ENCODE peak calls at places on chromosomes 6 and 20, in five cellular contexts. H is activated CD4-positive, alpha-beta memory T cell treated with anti-CD3 and anti-CD28 coated beads, Interleukin-2, amount 10 ng/mL, durations not matched to agents 7 days and 5 days; R is epithelial cell of esophagus; Q is NCI-H1105 treated with DMSO at 0.1 percent for 48 hours; G is caudate nucleus. Z is an unnamed sample.

GRCh38 chr6:170182781-170183120 is 108.1 kb downstream of the DLL1 start:
- DNase-seq in G (no peak), H (no peak), R (no peak), Q (no peak), Z (no peak)

GRCh38 chr6:17584241-17584803 is 15.8 kb upstream of the FAM8A1 start:
- DNase-seq in G (peak; percentile 8), Q (peak; percentile 84), H (no peak), R (peak; percentile 75), Z (peak; percentile 67)

GRCh38 chr6:153357391-153357790 is 226.3 kb upstream of the RGS17 start:
- DNase-seq in Q (no peak), R (no peak), H (no peak), G (no peak), Z (no peak)

GRCh38 chr20:37516697-37517370 is 4.2 kb upstream of the NNAT start:
- DNase-seq in Q (no peak), H (no peak), R (no peak), G (no peak), Z (no peak)

GRCh38 chr6:151087861-151088598 is 151.7 kb upstream of the AKAP12 start:
- DNase-seq in H (no peak), Q (no peak), G (no peak), R (no peak), Z (no peak)

GRCh38 chr6:130625825-130626500 is 201.2 kb upstream of the SMLR1 start:
- DNase-seq in H (peak; percentile 30), G (no peak), R (peak; percentile 13), Q (peak; percentile 7), Z (no peak)

GRCh38 chr20:34792687-34793363 is 32.6 kb downstream of the NCOA6 start:
- DNase-seq in Q (no peak), G (no peak), H (no peak), R (no peak), Z (no peak)

GRCh38 chr6:55578537-55579363 is at the start of gene HMGCLL1:
- DNase-seq in H (no peak), R (peak; percentile 34), G (peak; percentile 53), Q (peak; percentile 87), Z (peak; percentile 58)

GRCh38 chr6:130671119-130672104 is 155.8 kb upstream of the SMLR1 start:
- DNase-seq in Q (no peak), G (no peak), H (no peak), R (no peak), Z (no peak)

GRCh38 chr6:132598473-132598872 is 8.9 kb upstream of the TAAR5 start:
- DNase-seq in Q (no peak), G (no peak), H (no peak), R (peak; percentile 37), Z (peak; percentile 17)

GRCh38 chr6:31720196-31720770 is 1.3 kb downstream of the LY6G6C start:
- DNase-seq in H (no peak), G (no peak), R (peak; percentile 91), Q (no peak), Z (no peak)

GRCh38 chr20:57056651-57057050 is 209.8 kb downstream of the BMP7 start:
- DNase-seq in H (no peak), G (no peak), R (no peak), Q (no peak), Z (no peak)

GRCh38 chr6:133730881-133731280 is 158.0 kb upstream of the TCF21 start:
- DNase-seq in H (no peak), Q (no peak), R (peak; percentile 45), G (no peak), Z (no peak)

GRCh38 chr6:3014675-3015066 is 15.0 kb downstream of the NQO2 start:
- DNase-seq in H (no peak), Q (no peak), G (no peak), R (no peak), Z (no peak)

GRCh38 chr6:33607784-33608161 is 13.3 kb upstream of the ITPR3 start:
- DNase-seq in Q (no peak), G (no peak), H (peak; percentile 67), R (peak; percentile 53), Z (no peak)

GRCh38 chr20:31537859-31538245 is 23.6 kb downstream of the HM13 start:
- DNase-seq in R (no peak), H (no peak), G (no peak), Q (no peak), Z (no peak)

GRCh38 chr20:3788685-3789155 is 2.2 kb upstream of the CENPB start:
- DNase-seq in R (no peak), Q (no peak), H (no peak), G (no peak), Z (no peak)

GRCh38 chr20:8860011-8860495 is 208.8 kb upstream of the PLCB4 start:
- DNase-seq in H (no peak), R (peak; percentile 88), G (no peak), Q (no peak), Z (no peak)

GRCh38 chr20:34525342-34525708 is 9.1 kb downstream of the DYNLRB1 start:
- DNase-seq in G (no peak), R (no peak), H (peak; percentile 8), Q (no peak), Z (no peak)

GRCh38 chr6:71444222-71444621 is 155.6 kb downstream of the OGFRL1 start:
- DNase-seq in R (no peak), H (no peak), G (no peak), Q (peak; percentile 16), Z (no peak)

GRCh38 chr6:37171141-37171969 is 1.4 kb downstream of the PIM1 start:
- DNase-seq in G (peak; percentile 21), H (peak; percentile 52), Q (peak; percentile 48), R (peak; percentile 32), Z (peak; percentile 75)

GRCh38 chr6:70954750-70955149 is 2.1 kb downstream of the B3GAT2 start:
- DNase-seq in G (no peak), H (no peak), Q (no peak), R (no peak), Z (no peak)

GRCh38 chr6:3001146-3001772 is 1.6 kb downstream of the NQO2 start:
- DNase-seq in R (no peak), Q (no peak), H (no peak), G (no peak), Z (no peak)

GRCh38 chr6:156389296-156389695 is 387.9 kb upstream of the ARID1B start:
- DNase-seq in H (no peak), G (no peak), Q (no peak), R (no peak), Z (no peak)

GRCh38 chr6:26156850-26157149 is 69.6 kb downstream of the HFE start:
- DNase-seq in Q (no peak), H (no peak), R (no peak), G (peak; percentile 42), Z (no peak)

GRCh38 chr6:107179004-107179403 is 63.7 kb upstream of the BEND3 start:
- DNase-seq in R (peak; percentile 39), H (no peak), G (no peak), Q (peak; percentile 30), Z (peak; percentile 22)

GRCh38 chr20:63289311-63290135 is 3.5 kb upstream of the COL20A1 start:
- DNase-seq in G (no peak), H (no peak), R (no peak), Q (no peak), Z (no peak)

GRCh38 chr6:43271103-43271815 is 26.8 kb upstream of the SLC22A7 start:
- DNase-seq in G (no peak), H (no peak), R (no peak), Q (no peak), Z (no peak)

GRCh38 chr6:11393713-11394627 is 143.6 kb upstream of the TMEM170B start:
- DNase-seq in G (no peak), H (no peak), Q (no peak), R (no peak), Z (no peak)

GRCh38 chr6:129567374-129567773 is 142.6 kb downstream of the ARHGAP18 start:
- DNase-seq in H (peak; percentile 44), Q (peak; percentile 27), G (no peak), R (peak; percentile 65), Z (peak; percentile 51)

GRCh38 chr6:98669371-98669770 is 165.0 kb upstream of the POU3F2 start:
- DNase-seq in R (no peak), G (no peak), H (no peak), Q (peak; percentile 59), Z (no peak)

GRCh38 chr6:38799529-38800184 is 84.5 kb downstream of the DNAH8 start:
- DNase-seq in Q (no peak), H (no peak), R (peak; percentile 92), G (no peak), Z (no peak)

GRCh38 chr20:22711981-22712755 is 127.8 kb upstream of the FOXA2 start:
- DNase-seq in Q (no peak), G (no peak), R (no peak), H (no peak), Z (no peak)

GRCh38 chr20:62183426-62184142 is 756 bp downstream of the MTG2 start:
- DNase-seq in H (no peak), R (no peak), G (no peak), Q (no peak), Z (peak; percentile 14)

GRCh38 chr20:38932457-38933120 is 6.4 kb downstream of the FAM83D start:
- DNase-seq in H (no peak), G (no peak), Q (no peak), R (peak; percentile 78), Z (no peak)

GRCh38 chr6:148307400-148307799 is 35.2 kb upstream of the SASH1 start:
- DNase-seq in G (no peak), H (no peak), R (peak; percentile 96), Q (no peak), Z (peak; percentile 42)

GRCh38 chr20:51938557-51939324 is 136.4 kb upstream of the SALL4 start:
- DNase-seq in Q (no peak), G (no peak), R (peak; percentile 25), H (no peak), Z (no peak)

GRCh38 chr6:37004044-37004984 is 1.1 kb upstream of the FGD2 start:
- DNase-seq in G (no peak), R (no peak), Q (no peak), H (no peak), Z (no peak)

Z was measured in NCI-H146.